ENCODE peak calls at places on chromosome 6, in ten cellular contexts. One of them, this sample, is unnamed.

GRCh38 chr6:2245954-2246863 is 804 bp upstream of the GMDS start:
- DNase-seq in dorsolateral prefrontal cortex: peak; percentile 15
- DNase-seq in PC-9: peak; percentile 85
- DNase-seq in lung: peak; percentile 82
- DNase-seq in sigmoid colon: peak; percentile 86
- DNase-seq in psoas muscle: peak; percentile 64
- DNase-seq in neural progenitor cell: peak; percentile 63
- DNase-seq in upper lobe of right lung: peak; percentile 78
- DNase-seq in neuronal stem cell: no peak
- DNase-seq in heart right ventricle: peak; percentile 32
- DNase-seq in this sample: peak; percentile 94

GRCh38 chr6:18154507-18155272 is at the start of gene TPMT:
- DNase-seq in dorsolateral prefrontal cortex: peak; percentile 18
- DNase-seq in PC-9: no peak
- DNase-seq in lung: no peak
- DNase-seq in sigmoid colon: peak; percentile 73
- DNase-seq in psoas muscle: peak; percentile 19
- DNase-seq in neural progenitor cell: peak; percentile 97
- DNase-seq in upper lobe of right lung: no peak
- DNase-seq in neuronal stem cell: no peak
- DNase-seq in heart right ventricle: peak; percentile 99
- DNase-seq in this sample: no peak

GRCh38 chr6:32829495-32829894 is 9.0 kb downstream of the TAP2 start:
- DNase-seq in dorsolateral prefrontal cortex: no peak
- DNase-seq in PC-9: no peak
- DNase-seq in lung: peak; percentile 30
- DNase-seq in sigmoid colon: no peak
- DNase-seq in psoas muscle: no peak
- DNase-seq in neural progenitor cell: no peak
- DNase-seq in upper lobe of right lung: no peak
- DNase-seq in neuronal stem cell: no peak
- DNase-seq in heart right ventricle: no peak
- DNase-seq in this sample: no peak

GRCh38 chr6:43714311-43715055 is 26.9 kb upstream of the MRPS18A start:
- DNase-seq in dorsolateral prefrontal cortex: no peak
- DNase-seq in PC-9: no peak
- DNase-seq in lung: no peak
- DNase-seq in sigmoid colon: peak; percentile 66
- DNase-seq in psoas muscle: peak; percentile 53
- DNase-seq in neural progenitor cell: peak; percentile 32
- DNase-seq in upper lobe of right lung: no peak
- DNase-seq in neuronal stem cell: no peak
- DNase-seq in heart right ventricle: peak; percentile 37
- DNase-seq in this sample: no peak

GRCh38 chr6:91081452-91082067 is 494.7 kb upstream of the MAP3K7 start:
- DNase-seq in dorsolateral prefrontal cortex: no peak
- DNase-seq in PC-9: no peak
- DNase-seq in lung: no peak
- DNase-seq in sigmoid colon: no peak
- DNase-seq in psoas muscle: no peak
- DNase-seq in neural progenitor cell: peak; percentile 71
- DNase-seq in upper lobe of right lung: no peak
- DNase-seq in neuronal stem cell: peak; percentile 50
- DNase-seq in heart right ventricle: no peak
- DNase-seq in this sample: no peak

GRCh38 chr6:128882991-128883571 is at the start of gene LAMA2:
- DNase-seq in dorsolateral prefrontal cortex: peak; percentile 56
- DNase-seq in PC-9: no peak
- DNase-seq in lung: peak; percentile 50
- DNase-seq in sigmoid colon: peak; percentile 92
- DNase-seq in psoas muscle: peak; percentile 88
- DNase-seq in neural progenitor cell: peak; percentile 84
- DNase-seq in upper lobe of right lung: peak; percentile 78
- DNase-seq in neuronal stem cell: peak; percentile 56
- DNase-seq in heart right ventricle: peak; percentile 88
- DNase-seq in this sample: no peak

GRCh38 chr6:131258010-131258652 is 122.9 kb downstream of the AKAP7 start:
- DNase-seq in dorsolateral prefrontal cortex: no peak
- DNase-seq in PC-9: no peak
- DNase-seq in lung: no peak
- DNase-seq in sigmoid colon: no peak
- DNase-seq in psoas muscle: no peak
- DNase-seq in neural progenitor cell: no peak
- DNase-seq in upper lobe of right lung: no peak
- DNase-seq in neuronal stem cell: no peak
- DNase-seq in heart right ventricle: no peak
- DNase-seq in this sample: no peak

GRCh38 chr6:16670183-16670582 is 91.1 kb downstream of the ATXN1 start:
- DNase-seq in dorsolateral prefrontal cortex: no peak
- DNase-seq in PC-9: no peak
- DNase-seq in lung: peak; percentile 47
- DNase-seq in sigmoid colon: no peak
- DNase-seq in psoas muscle: peak; percentile 20
- DNase-seq in neural progenitor cell: no peak
- DNase-seq in upper lobe of right lung: peak; percentile 78
- DNase-seq in neuronal stem cell: no peak
- DNase-seq in heart right ventricle: peak; percentile 58
- DNase-seq in this sample: no peak

GRCh38 chr6:149636116-149636515 is 12.4 kb downstream of the KATNA1 start:
- DNase-seq in dorsolateral prefrontal cortex: no peak
- DNase-seq in PC-9: no peak
- DNase-seq in lung: no peak
- DNase-seq in sigmoid colon: no peak
- DNase-seq in psoas muscle: no peak
- DNase-seq in neural progenitor cell: no peak
- DNase-seq in upper lobe of right lung: no peak
- DNase-seq in neuronal stem cell: no peak
- DNase-seq in heart right ventricle: no peak
- DNase-seq in this sample: no peak

GRCh38 chr6:118382126-118382525 is 166.0 kb upstream of the PLN start:
- DNase-seq in dorsolateral prefrontal cortex: no peak
- DNase-seq in PC-9: no peak
- DNase-seq in lung: no peak
- DNase-seq in sigmoid colon: no peak
- DNase-seq in psoas muscle: no peak
- DNase-seq in neural progenitor cell: no peak
- DNase-seq in upper lobe of right lung: no peak
- DNase-seq in neuronal stem cell: no peak
- DNase-seq in heart right ventricle: no peak
- DNase-seq in this sample: no peak

GRCh38 chr6:122641818-122642217 is 31.6 kb downstream of the PKIB start:
- DNase-seq in dorsolateral prefrontal cortex: no peak
- DNase-seq in PC-9: no peak
- DNase-seq in lung: no peak
- DNase-seq in sigmoid colon: no peak
- DNase-seq in psoas muscle: no peak
- DNase-seq in neural progenitor cell: no peak
- DNase-seq in upper lobe of right lung: no peak
- DNase-seq in neuronal stem cell: no peak
- DNase-seq in heart right ventricle: no peak
- DNase-seq in this sample: no peak

GRCh38 chr6:135390450-135390849 is 107.1 kb downstream of the AHI1 start:
- DNase-seq in dorsolateral prefrontal cortex: no peak
- DNase-seq in PC-9: no peak
- DNase-seq in lung: no peak
- DNase-seq in sigmoid colon: no peak
- DNase-seq in psoas muscle: no peak
- DNase-seq in neural progenitor cell: no peak
- DNase-seq in upper lobe of right lung: no peak
- DNase-seq in neuronal stem cell: no peak
- DNase-seq in heart right ventricle: no peak
- DNase-seq in this sample: no peak

GRCh38 chr6:102619585-102619984 is 1226.1 kb downstream of the GRIK2 start:
- DNase-seq in dorsolateral prefrontal cortex: no peak
- DNase-seq in PC-9: no peak
- DNase-seq in lung: no peak
- DNase-seq in sigmoid colon: no peak
- DNase-seq in psoas muscle: no peak
- DNase-seq in neural progenitor cell: peak; percentile 32
- DNase-seq in upper lobe of right lung: no peak
- DNase-seq in neuronal stem cell: no peak
- DNase-seq in heart right ventricle: no peak
- DNase-seq in this sample: no peak

GRCh38 chr6:25179051-25179778 is 100.0 kb upstream of the CARMIL1 start:
- DNase-seq in dorsolateral prefrontal cortex: no peak
- DNase-seq in PC-9: no peak
- DNase-seq in lung: no peak
- DNase-seq in sigmoid colon: no peak
- DNase-seq in psoas muscle: no peak
- DNase-seq in neural progenitor cell: no peak
- DNase-seq in upper lobe of right lung: no peak
- DNase-seq in neuronal stem cell: no peak
- DNase-seq in heart right ventricle: no peak
- DNase-seq in this sample: no peak

GRCh38 chr6:134873500-134874388 is 76.2 kb downstream of the ALDH8A1 start:
- DNase-seq in dorsolateral prefrontal cortex: no peak
- DNase-seq in PC-9: no peak
- DNase-seq in lung: no peak
- DNase-seq in sigmoid colon: no peak
- DNase-seq in psoas muscle: no peak
- DNase-seq in neural progenitor cell: no peak
- DNase-seq in upper lobe of right lung: no peak
- DNase-seq in neuronal stem cell: no peak
- DNase-seq in heart right ventricle: no peak
- DNase-seq in this sample: no peak

GRCh38 chr6:16576391-16577368 is 184.6 kb downstream of the ATXN1 start:
- DNase-seq in dorsolateral prefrontal cortex: no peak
- DNase-seq in PC-9: no peak
- DNase-seq in lung: no peak
- DNase-seq in sigmoid colon: no peak
- DNase-seq in psoas muscle: no peak
- DNase-seq in neural progenitor cell: no peak
- DNase-seq in upper lobe of right lung: no peak
- DNase-seq in neuronal stem cell: no peak
- DNase-seq in heart right ventricle: no peak
- DNase-seq in this sample: no peak

GRCh38 chr6:168226095-168226781 is 93.3 kb downstream of the DACT2 start:
- DNase-seq in dorsolateral prefrontal cortex: peak; percentile 10
- DNase-seq in PC-9: no peak
- DNase-seq in lung: no peak
- DNase-seq in sigmoid colon: no peak
- DNase-seq in psoas muscle: no peak
- DNase-seq in neural progenitor cell: no peak
- DNase-seq in upper lobe of right lung: no peak
- DNase-seq in neuronal stem cell: no peak
- DNase-seq in heart right ventricle: no peak
- DNase-seq in this sample: no peak

GRCh38 chr6:87152528-87152950 is 2.8 kb upstream of the ZNF292 start:
- DNase-seq in dorsolateral prefrontal cortex: no peak
- DNase-seq in PC-9: no peak
- DNase-seq in lung: no peak
- DNase-seq in sigmoid colon: no peak
- DNase-seq in psoas muscle: no peak
- DNase-seq in neural progenitor cell: peak; percentile 39
- DNase-seq in upper lobe of right lung: no peak
- DNase-seq in neuronal stem cell: no peak
- DNase-seq in heart right ventricle: no peak
- DNase-seq in this sample: no peak

GRCh38 chr6:139539852-139540251 is 165.4 kb upstream of the CITED2 start:
- DNase-seq in dorsolateral prefrontal cortex: no peak
- DNase-seq in PC-9: peak; percentile 74
- DNase-seq in lung: peak; percentile 65
- DNase-seq in sigmoid colon: peak; percentile 82
- DNase-seq in psoas muscle: peak; percentile 79
- DNase-seq in neural progenitor cell: no peak
- DNase-seq in upper lobe of right lung: peak; percentile 77
- DNase-seq in neuronal stem cell: no peak
- DNase-seq in heart right ventricle: peak; percentile 56
- DNase-seq in this sample: peak; percentile 83

GRCh38 chr6:19852090-19852457 is 14.9 kb downstream of the ID4 start:
- DNase-seq in dorsolateral prefrontal cortex: no peak
- DNase-seq in PC-9: no peak
- DNase-seq in lung: no peak
- DNase-seq in sigmoid colon: no peak
- DNase-seq in psoas muscle: no peak
- DNase-seq in neural progenitor cell: no peak
- DNase-seq in upper lobe of right lung: no peak
- DNase-seq in neuronal stem cell: no peak
- DNase-seq in heart right ventricle: no peak
- DNase-seq in this sample: no peak
- H3K27ac ChIP-seq in dorsolateral prefrontal cortex: no peak overlapping the region
- H3K27ac ChIP-seq in PC-9: no peak overlapping the region
- H3K27ac ChIP-seq in lung: no peak overlapping the region
- H3K27ac ChIP-seq in sigmoid colon: no peak overlapping the region
- H3K27ac ChIP-seq in psoas muscle: no peak overlapping the region
- H3K27ac ChIP-seq in neural progenitor cell: no peak overlapping the region
- H3K27ac ChIP-seq in upper lobe of right lung: no peak overlapping the region
- H3K27ac ChIP-seq in neuronal stem cell: no peak overlapping the region
- H3K27ac ChIP-seq in heart right ventricle: no peak overlapping the region
- H3K27ac ChIP-seq in this sample: no peak overlapping the region

DNA sequence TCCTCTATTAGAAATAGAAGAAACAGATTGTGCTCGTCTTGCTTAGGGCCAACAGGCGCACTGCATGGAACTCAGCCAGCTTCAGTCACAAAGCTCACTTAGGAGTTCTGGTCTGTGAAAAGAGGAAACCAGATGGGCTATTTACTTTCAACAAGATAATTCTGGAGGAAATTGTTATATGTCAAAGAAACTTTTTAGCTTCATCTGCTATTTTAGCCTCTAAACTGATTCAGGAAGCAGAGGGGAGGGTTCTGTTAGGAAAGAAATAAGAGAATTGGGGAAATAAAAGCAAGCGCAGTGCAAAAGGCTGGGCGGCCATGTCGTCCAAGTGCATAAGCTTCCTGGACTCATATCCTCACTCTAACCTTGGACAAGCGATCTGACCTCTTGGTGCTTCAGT is 21.3 kb downstream of the PRKN start:
- DNase-seq in dorsolateral prefrontal cortex: peak; percentile 66
- DNase-seq in PC-9: no peak
- DNase-seq in lung: no peak
- DNase-seq in sigmoid colon: peak; percentile 89
- DNase-seq in psoas muscle: peak; percentile 44
- DNase-seq in neural progenitor cell: no peak
- DNase-seq in upper lobe of right lung: no peak
- DNase-seq in neuronal stem cell: no peak
- DNase-seq in heart right ventricle: peak; percentile 78
- DNase-seq in this sample: no peak
- H3K27ac ChIP-seq in dorsolateral prefrontal cortex: peak overlapping the region; percentile 33
- H3K27ac ChIP-seq in PC-9: no peak overlapping the region
- H3K27ac ChIP-seq in lung: peak overlapping the region; percentile 11
- H3K27ac ChIP-seq in sigmoid colon: peak overlapping the region; percentile 31
- H3K27ac ChIP-seq in psoas muscle: peak overlapping the region; percentile 47
- H3K27ac ChIP-seq in neural progenitor cell: peak overlapping the region; percentile 44
- H3K27ac ChIP-seq in upper lobe of right lung: peak overlapping the region; percentile 68
- H3K27ac ChIP-seq in neuronal stem cell: no peak overlapping the region
- H3K27ac ChIP-seq in heart right ventricle: peak overlapping the region; percentile 60
- H3K27ac ChIP-seq in this sample: no peak overlapping the region

GRCh38 chr6:45563092-45563491 is 185.4 kb upstream of the SUPT3H start:
- DNase-seq in dorsolateral prefrontal cortex: no peak
- DNase-seq in PC-9: no peak
- DNase-seq in lung: no peak
- DNase-seq in sigmoid colon: no peak
- DNase-seq in psoas muscle: no peak
- DNase-seq in neural progenitor cell: no peak
- DNase-seq in upper lobe of right lung: no peak
- DNase-seq in neuronal stem cell: no peak
- DNase-seq in heart right ventricle: no peak
- DNase-seq in this sample: no peak
- H3K27ac ChIP-seq in dorsolateral prefrontal cortex: no peak overlapping the region
- H3K27ac ChIP-seq in PC-9: no peak overlapping the region
- H3K27ac ChIP-seq in lung: no peak overlapping the region
- H3K27ac ChIP-seq in sigmoid colon: no peak overlapping the region
- H3K27ac ChIP-seq in psoas muscle: peak overlapping the region; percentile 46
- H3K27ac ChIP-seq in neural progenitor cell: no peak overlapping the region
- H3K27ac ChIP-seq in upper lobe of right lung: no peak overlapping the region
- H3K27ac ChIP-seq in neuronal stem cell: no peak overlapping the region
- H3K27ac ChIP-seq in heart right ventricle: no peak overlapping the region
- H3K27ac ChIP-seq in this sample: no peak overlapping the region

GRCh38 chr6:81787313-81788068 is 35.0 kb upstream of the TENT5A start:
- DNase-seq in dorsolateral prefrontal cortex: no peak
- DNase-seq in PC-9: peak; percentile 46
- DNase-seq in lung: no peak
- DNase-seq in sigmoid colon: no peak
- DNase-seq in psoas muscle: no peak
- DNase-seq in neural progenitor cell: no peak
- DNase-seq in upper lobe of right lung: no peak
- DNase-seq in neuronal stem cell: no peak
- DNase-seq in heart right ventricle: no peak
- DNase-seq in this sample: no peak
- H3K27ac ChIP-seq in dorsolateral prefrontal cortex: no peak overlapping the region
- H3K27ac ChIP-seq in PC-9: no peak overlapping the region
- H3K27ac ChIP-seq in lung: no peak overlapping the region
- H3K27ac ChIP-seq in sigmoid colon: no peak overlapping the region
- H3K27ac ChIP-seq in psoas muscle: no peak overlapping the region
- H3K27ac ChIP-seq in neural progenitor cell: no peak overlapping the region
- H3K27ac ChIP-seq in upper lobe of right lung: no peak overlapping the region
- H3K27ac ChIP-seq in neuronal stem cell: no peak overlapping the region
- H3K27ac ChIP-seq in heart right ventricle: no peak overlapping the region
- H3K27ac ChIP-seq in this sample: peak overlapping the region; percentile 21